ENCODE peak calls at places on chromosomes 1 and 21, in four cellular contexts. U is CD8-positive, alpha-beta T cell; I is lower lobe of right lung; V is hepatocyte. P is an unnamed sample. For H3K36me3 and H3K4me1, the result is how much of the 10 kb centered on the place peaks cover.

GRCh38 chr1:37513795-37514349 is 694 bp downstream of the MEAF6 start:
- DNase-seq in V (peak), I (peak), U (peak), P (peak)

GRCh38 chr1:24632776-24633175 is 10.3 kb upstream of the SRRM1 start:
- DNase-seq in V (no peak), U (no peak), I (no peak), P (no peak)

GRCh38 chr1:231844986-231845502 is 218.5 kb downstream of the DISC1 start:
- DNase-seq in I (no peak), U (no peak), V (no peak), P (no peak)

GRCh38 chr1:89271616-89272015 is 1.0 kb downstream of the GBP5 start:
- DNase-seq in I (no peak), U (no peak), V (no peak), P (peak)

GRCh38 chr1:43479414-43479813 is 25.7 kb upstream of the HYI start:
- DNase-seq in I (no peak), U (no peak), V (no peak), P (no peak)

GRCh38 chr1:115545791-115546733 is 95.7 kb upstream of the VANGL1 start:
- DNase-seq in I (no peak), V (peak), U (no peak), P (peak)

GRCh38 chr1:171939730-171940129 is 98.4 kb downstream of the DNM3 start:
- DNase-seq in I (no peak), U (no peak), V (no peak), P (no peak)

GRCh38 chr21:31564439-31564838 is 95.1 kb upstream of the SOD1 start:
- DNase-seq in U (no peak), I (no peak), V (no peak), P (no peak)

GRCh38 chr1:118504867-118505266 is 319.8 kb upstream of the SPAG17 start:
- DNase-seq in V (no peak), I (no peak), U (no peak), P (no peak)

GRCh38 chr1:208165659-208166058 is 78.5 kb downstream of the PLXNA2 start:
- DNase-seq in I (no peak), V (no peak), U (no peak), P (peak)

GRCh38 chr1:7221823-7222462 is 436.7 kb downstream of the CAMTA1 start:
- DNase-seq in U (no peak), V (no peak), I (no peak), P (no peak)

GRCh38 chr21:43866659-43867331 is 1.8 kb downstream of the AGPAT3 start:
- DNase-seq in U (no peak), V (peak), I (no peak), P (peak)

GRCh38 chr1:172357753-172358152 is 62.7 kb upstream of the C1orf105 start:
- DNase-seq in U (no peak), I (no peak), V (no peak), P (no peak)

GRCh38 chr1:54396280-54396903 is 9.8 kb downstream of the SSBP3 start:
- DNase-seq in I (no peak), U (no peak), V (no peak), P (no peak)
- H3K36me3 ChIP-seq in I (half or more), U (under half), V (under half), P (under half)

GRCh38 chr1:52603301-52603675 is 1.1 kb downstream of the GPX7 start:
- DNase-seq in V (no peak), U (no peak), I (no peak), P (no peak)
- H3K27ac ChIP-seq in V (peak), U (peak), I (peak), P (no peak)

DNA sequence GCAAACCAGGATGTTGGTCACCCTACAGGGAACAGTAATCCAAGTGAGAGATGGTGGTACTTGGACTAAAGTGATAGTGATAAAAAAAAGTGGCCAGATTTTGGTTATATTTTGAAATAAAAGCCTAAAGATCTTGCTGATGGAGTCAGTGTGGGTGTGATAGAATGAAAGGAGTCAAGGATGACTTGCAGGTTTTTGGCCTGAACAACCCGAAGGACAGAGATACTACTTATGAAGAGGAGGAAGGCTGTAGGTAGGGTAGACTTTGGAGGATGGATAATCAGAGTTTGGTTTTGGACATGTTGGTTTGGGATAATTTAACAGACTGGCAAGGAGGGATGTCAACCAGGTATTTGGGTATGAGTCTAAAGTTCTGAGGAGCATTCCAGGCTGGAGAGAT is 1.5 kb upstream of the TEX38 start:
- DNase-seq in U (no peak), I (no peak), V (no peak), P (no peak)
- H3K4me1 ChIP-seq in U (under half), I (under half), V (under half), P (under half)

GRCh38 chr1:154579382-154579781 is 11.8 kb downstream of the CHRNB2 start:
- DNase-seq in V (no peak), U (no peak), I (no peak), P (no peak)

GRCh38 chr1:154575951-154576566 is 8.5 kb downstream of the CHRNB2 start:
- DNase-seq in U (no peak), I (no peak), V (no peak), P (no peak)

GRCh38 chr1:154575147-154575927 is 7.8 kb downstream of the CHRNB2 start:
- DNase-seq in V (no peak), U (no peak), I (no peak), P (no peak)

GRCh38 chr1:154577346-154578057 is 9.9 kb downstream of the CHRNB2 start:
- DNase-seq in U (no peak), I (no peak), V (no peak), P (no peak)

DNA sequence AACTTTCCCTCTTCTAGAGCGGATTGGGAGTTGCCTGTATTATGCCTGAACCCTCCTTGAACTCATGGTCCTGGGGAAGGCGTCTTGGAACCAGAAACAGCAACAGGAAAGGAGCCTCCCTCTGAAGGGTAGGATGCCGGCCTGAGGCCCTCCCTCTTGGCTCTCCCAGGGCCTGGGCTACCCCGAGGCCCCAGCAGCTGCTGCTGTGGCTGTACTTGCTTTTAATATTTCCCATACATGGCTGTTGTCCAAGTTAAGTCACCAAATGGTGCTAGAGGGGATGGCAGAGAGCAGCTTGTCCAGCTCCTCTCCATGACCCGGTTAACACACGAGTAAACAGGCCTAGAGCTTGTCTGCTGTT is 10.5 kb downstream of the CHRNB2 start:
- DNase-seq in V (no peak), I (no peak), U (no peak), P (no peak)
- H3K36me3 ChIP-seq in V (under half), I (half or more), U (under half), P (under half)

DNA sequence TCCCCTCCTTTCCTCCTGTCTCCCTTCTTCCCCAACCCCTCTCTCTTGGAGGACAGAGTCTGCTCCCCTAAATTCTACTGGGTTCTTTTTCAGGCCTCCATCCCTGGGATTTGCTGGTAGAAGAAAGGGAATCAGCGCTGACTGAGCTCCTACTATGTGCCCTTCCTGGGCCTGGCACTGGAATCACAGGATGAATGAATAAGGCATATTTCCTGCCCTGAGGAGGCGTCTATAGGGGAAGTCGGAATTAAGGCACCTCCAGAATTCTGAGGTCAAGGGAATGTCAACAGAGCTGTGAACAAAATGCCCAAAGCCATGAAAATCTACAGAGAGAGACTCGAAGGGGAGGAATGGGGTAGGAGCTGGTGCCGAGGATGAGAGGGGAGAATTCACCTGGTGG is 17.4 kb upstream of the BTG2 start:
- DNase-seq in I (no peak), V (no peak), U (no peak), P (no peak)
- H3K27ac ChIP-seq in I (peak), V (peak), U (peak), P (no peak)

DNA sequence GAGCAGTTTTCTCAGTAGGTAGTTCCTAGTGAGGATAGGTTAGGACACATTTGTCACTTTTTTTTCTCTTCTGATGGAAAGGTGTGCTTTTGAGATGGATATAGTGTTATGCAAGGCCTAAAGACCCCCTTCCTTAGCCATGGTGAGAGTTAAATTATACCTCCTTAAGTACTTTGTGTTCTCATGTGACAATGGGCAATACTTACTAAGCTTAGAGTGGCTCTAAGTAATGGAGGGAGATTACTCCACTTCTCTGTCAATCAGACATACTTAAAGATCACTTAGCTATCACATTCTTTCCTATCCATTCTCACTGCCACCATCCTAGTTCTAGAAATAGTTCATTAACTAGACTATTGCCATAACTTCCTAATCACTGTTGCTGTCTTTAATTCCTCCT is 265.6 kb downstream of the PBX1 start:
- DNase-seq in U (no peak), V (no peak), I (no peak), P (no peak)
- H3K4me1 ChIP-seq in U (under half), V (under half), I (under half), P (under half)

GRCh38 chr1:41493117-41493536 is 8.6 kb upstream of the EDN2 start:
- DNase-seq in V (peak), U (no peak), I (no peak), P (peak)
- H3K36me3 ChIP-seq in V (under half), U (under half), I (under half), P (under half)

GRCh38 chr1:204615881-204616280 is 69.7 kb downstream of the LRRN2 start:
- DNase-seq in V (no peak), I (no peak), U (no peak), P (no peak)

GRCh38 chr1:204617256-204618147 is 68.0 kb downstream of the LRRN2 start:
- DNase-seq in U (no peak), V (no peak), I (no peak), P (no peak)

GRCh38 chr1:204619721-204620120 is 65.8 kb downstream of the LRRN2 start:
- DNase-seq in U (no peak), I (no peak), V (no peak), P (no peak)

GRCh38 chr1:204616683-204617082 is 68.9 kb downstream of the LRRN2 start:
- DNase-seq in V (no peak), I (no peak), U (no peak), P (no peak)

GRCh38 chr1:204618148-204618760 is 67.3 kb downstream of the LRRN2 start:
- DNase-seq in V (no peak), I (no peak), U (no peak), P (no peak)
- H3K27ac ChIP-seq in V (no peak), I (no peak), U (no peak), P (no peak)